ENCODE peak calls at places on chromosomes 13 and 19, in ten cellular contexts. Z is right lobe of liver, O is cardiac muscle cell, V is tibial artery, U is colonic mucosa, N is H9, K is A549, W is neural progenitor cell, M is fibroblast of lung, B is adrenal gland. I is an unnamed sample. For H3K9me3, the result is how much of the 10 kb centered on the place peaks cover.

GRCh38 chr19:50932018-50932689 is 20.7 kb downstream of the KLK5 start:
- DNase-seq in Z (no peak), O (no peak), V (no peak), U (no peak), N (no peak), K (no peak), W (no peak), M (no peak), B (no peak), I (no peak)

GRCh38 chr19:40223135-40223822 is 3.2 kb downstream of the CCNP start:
- DNase-seq in Z (no peak), O (no peak), V (no peak), U (peak), N (peak), K (no peak), W (peak), M (no peak), B (no peak), I (peak)

GRCh38 chr13:30998548-30999140 is 66.2 kb downstream of the TEX26 start:
- DNase-seq in Z (no peak), O (peak), V (no peak), U (no peak), N (no peak), K (no peak), W (peak), M (peak), B (no peak), I (no peak)

GRCh38 chr13:48123827-48124226 is 28.9 kb upstream of the MED4 start:
- DNase-seq in Z (no peak), O (no peak), V (no peak), U (peak), N (no peak), K (no peak), W (no peak), M (no peak), B (no peak), I (no peak)

GRCh38 chr13:112767506-112768471 is 78.0 kb downstream of the ATP11A start:
- DNase-seq in Z (no peak), O (no peak), V (peak), U (no peak), N (no peak), K (no peak), W (no peak), M (no peak), B (no peak), I (no peak)

GRCh38 chr19:10625003-10625761 is at the start of gene SLC44A2:
- DNase-seq in Z (peak), O (peak), V (peak), U (peak), N (peak), K (no peak), W (peak), M (peak), B (peak), I (no peak)

GRCh38 chr13:27270594-27271520 is at the start of gene RASL11A:
- DNase-seq in Z (peak), O (peak), V (peak), U (peak), N (peak), K (peak), W (peak), M (peak), B (peak), I (peak)

GRCh38 chr13:81929988-81930387 is 1589.1 kb upstream of the SPRY2 start:
- DNase-seq in Z (no peak), O (peak), V (no peak), U (no peak), N (peak), K (peak), W (peak), M (peak), B (no peak), I (no peak)

GRCh38 chr19:4705413-4706131 is 18.1 kb downstream of the DPP9 start:
- DNase-seq in Z (peak), O (no peak), V (no peak), U (peak), N (no peak), K (no peak), W (no peak), M (peak), B (no peak), I (no peak)

GRCh38 chr13:53238241-53238640 is 209.6 kb downstream of the OLFM4 start:
- DNase-seq in Z (no peak), O (no peak), V (no peak), U (no peak), N (peak), K (no peak), W (peak), M (no peak), B (no peak), I (no peak)

GRCh38 chr13:33227927-33228644 is 57.5 kb downstream of the STARD13 start:
- DNase-seq in Z (no peak), O (no peak), V (no peak), U (no peak), N (no peak), K (no peak), W (no peak), M (no peak), B (no peak), I (no peak)

GRCh38 chr13:54301085-54301484 is 1272.5 kb downstream of the OLFM4 start:
- DNase-seq in Z (no peak), O (no peak), V (no peak), U (no peak), N (no peak), K (no peak), W (peak), M (no peak), B (no peak), I (no peak)

GRCh38 chr19:6963937-6964336 is 57.3 kb downstream of the MBD3L2B start:
- DNase-seq in Z (no peak), O (no peak), V (no peak), U (no peak), N (no peak), K (no peak), W (no peak), M (no peak), B (no peak), I (peak)

GRCh38 chr19:55255618-55256423 is 3.0 kb downstream of the PPP6R1 start:
- DNase-seq in Z (no peak), O (peak), V (no peak), U (no peak), N (no peak), K (peak), W (no peak), M (no peak), B (no peak), I (no peak)

GRCh38 chr13:23579886-23580706 is 9.9 kb downstream of the TNFRSF19 start:
- DNase-seq in Z (no peak), O (peak), V (no peak), U (no peak), N (no peak), K (no peak), W (peak), M (peak), B (no peak), I (no peak)

GRCh38 chr13:108609353-108609752 is 20.1 kb upstream of the MYO16 start:
- DNase-seq in Z (no peak), O (peak), V (no peak), U (no peak), N (no peak), K (peak), W (peak), M (peak), B (no peak), I (no peak)

GRCh38 chr13:29566864-29567263 is 28.6 kb downstream of the SLC7A1 start:
- DNase-seq in Z (no peak), O (no peak), V (no peak), U (no peak), N (no peak), K (no peak), W (no peak), M (no peak), B (no peak), I (no peak)

GRCh38 chr19:38266981-38267597 is 2.7 kb downstream of the SPINT2 start:
- DNase-seq in Z (no peak), O (peak), V (no peak), U (peak), N (no peak), K (peak), W (no peak), M (peak), B (no peak), I (no peak)

GRCh38 chr19:32324631-32325215 is 20.7 kb upstream of the ZNF507 start:
- DNase-seq in Z (no peak), O (peak), V (no peak), U (no peak), N (no peak), K (no peak), W (no peak), M (peak), B (no peak), I (no peak)

GRCh38 chr13:38979891-38980627 is 10.6 kb downstream of the STOML3 start:
- DNase-seq in Z (no peak), O (peak), V (no peak), U (no peak), N (no peak), K (no peak), W (peak), M (peak), B (no peak), I (no peak)

GRCh38 chr19:18046066-18046718 is 38.2 kb downstream of the ARRDC2 start:
- DNase-seq in Z (no peak), O (peak), V (no peak), U (no peak), N (no peak), K (peak), W (no peak), M (peak), B (no peak), I (no peak)

GRCh38 chr13:89951341-89951740 is 1396.1 kb upstream of the MIR17HG start:
- DNase-seq in Z (no peak), O (no peak), V (no peak), U (no peak), N (no peak), K (peak), W (peak), M (no peak), B (no peak), I (no peak)

GRCh38 chr19:40116075-40116474 is 25.3 kb upstream of the ZNF780A start:
- DNase-seq in Z (no peak), O (no peak), V (no peak), U (no peak), N (no peak), K (no peak), W (no peak), M (no peak), B (no peak), I (no peak)

GRCh38 chr13:109182777-109183465 is 553.5 kb downstream of the MYO16 start:
- DNase-seq in Z (no peak), O (no peak), V (no peak), U (no peak), N (peak), K (no peak), W (no peak), M (no peak), B (no peak), I (no peak)

GRCh38 chr13:40597735-40598365 is 68.6 kb downstream of the FOXO1 start:
- DNase-seq in Z (no peak), O (no peak), V (no peak), U (no peak), N (no peak), K (no peak), W (peak), M (no peak), B (no peak), I (no peak)

GRCh38 chr13:73876323-73876722 is 257.9 kb downstream of the KLF12 start:
- DNase-seq in Z (no peak), O (peak), V (no peak), U (no peak), N (no peak), K (no peak), W (no peak), M (peak), B (no peak), I (no peak)

GRCh38 chr19:33840783-33841182 is 44.1 kb downstream of the KCTD15 start:
- DNase-seq in Z (no peak), O (no peak), V (no peak), U (no peak), N (no peak), K (no peak), W (no peak), M (no peak), B (no peak), I (no peak)

GRCh38 chr13:21405309-21405708 is 53.8 kb downstream of the ZDHHC20 start:
- DNase-seq in Z (no peak), O (no peak), V (no peak), U (no peak), N (no peak), K (no peak), W (no peak), M (no peak), B (no peak), I (no peak)

GRCh38 chr19:3613765-3614661 is 7.3 kb upstream of the TBXA2R start:
- DNase-seq in Z (no peak), O (no peak), V (no peak), U (no peak), N (no peak), K (no peak), W (no peak), M (peak), B (peak), I (no peak)
- H3K27ac ChIP-seq in Z (no peak), O (no peak), V (no peak), U (no peak), N (no peak), K (no peak), W (no peak), M (no peak), B (no peak), I (no peak)

DNA sequence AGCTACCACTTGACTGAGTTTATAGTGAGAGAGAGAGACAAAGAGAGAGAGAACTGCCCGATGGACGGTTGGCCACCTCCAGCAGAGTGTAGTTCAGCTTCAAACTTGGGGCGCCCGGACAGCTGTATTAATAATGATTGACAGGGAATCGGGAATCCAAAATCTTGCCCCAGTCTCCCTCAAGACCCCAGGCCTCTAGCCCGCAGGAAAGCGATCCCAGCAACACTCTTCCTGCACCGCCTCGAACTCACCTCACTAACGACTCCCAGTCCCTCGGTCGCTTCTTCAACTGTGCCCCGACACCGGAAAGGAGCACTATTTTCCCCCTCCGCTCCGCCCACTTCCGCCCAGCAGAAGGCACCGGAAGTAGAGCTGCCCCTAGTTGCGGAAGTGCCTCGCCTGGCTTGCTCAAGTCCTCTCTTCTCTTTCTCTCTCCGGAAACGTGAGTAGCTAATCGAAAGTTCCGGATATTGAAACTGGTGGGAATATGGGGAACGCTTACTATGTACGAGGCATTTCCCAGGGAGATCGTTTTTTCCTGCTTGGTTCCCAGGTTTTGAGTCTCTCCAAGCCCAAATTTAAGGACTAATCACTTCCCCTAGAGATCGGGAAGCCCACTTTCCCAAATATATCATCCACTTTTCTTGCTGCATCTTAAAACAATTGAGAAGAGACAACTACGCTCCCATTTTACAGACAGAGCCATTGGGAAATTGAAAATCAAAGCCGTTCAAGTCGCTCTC is at the start of gene NOSIP:
- DNase-seq in Z (peak), O (peak), V (peak), U (peak), N (peak), K (peak), W (peak), M (peak), B (peak), I (peak)
- TF ChIP-seq CTCF in Z (peak), O (no peak), V (no peak), U (no peak), N (no peak), K (no peak), W (no peak), M (no peak), B (no peak), I (no peak)

GRCh38 chr19:51976852-51977251 is 9.8 kb downstream of the ZNF350 start:
- DNase-seq in Z (no peak), O (no peak), V (no peak), U (no peak), N (no peak), K (no peak), W (no peak), M (no peak), B (no peak), I (no peak)

GRCh38 chr19:51977346-51977745 is 9.3 kb downstream of the ZNF350 start:
- DNase-seq in Z (no peak), O (no peak), V (no peak), U (no peak), N (no peak), K (no peak), W (no peak), M (no peak), B (no peak), I (no peak)

GRCh38 chr19:51970718-51971117 is 15.9 kb downstream of the ZNF350 start:
- DNase-seq in Z (no peak), O (no peak), V (no peak), U (no peak), N (no peak), K (no peak), W (no peak), M (no peak), B (no peak), I (no peak)

GRCh38 chr19:51971624-51972023 is 15.0 kb downstream of the ZNF350 start:
- DNase-seq in Z (no peak), O (peak), V (no peak), U (no peak), N (no peak), K (peak), W (peak), M (peak), B (no peak), I (no peak)
- H3K9me3 ChIP-seq in Z (under half), O (under half), V (half or more), U (under half), N (half or more), K (half or more), W (under half), M (under half), B (half or more), I (half or more)

DNA sequence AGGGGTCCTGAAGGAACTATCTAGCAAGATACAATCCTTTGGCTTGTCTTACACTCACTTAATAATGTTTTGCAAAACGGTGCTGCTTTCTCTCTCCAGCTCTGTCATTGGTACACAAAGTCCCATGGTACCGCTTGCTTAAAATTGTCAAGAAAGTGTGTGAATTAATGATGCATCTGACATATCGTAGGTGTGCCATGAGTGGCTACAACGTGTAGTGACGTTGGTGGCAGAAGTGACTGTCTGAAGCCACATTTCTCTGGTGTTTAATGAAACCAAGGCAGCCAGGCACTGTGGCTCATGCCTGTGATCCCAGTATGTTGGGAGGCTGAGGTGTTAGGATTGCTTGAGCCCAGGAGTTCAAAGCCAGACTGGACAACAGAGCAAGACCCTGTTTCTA is 2.6 kb downstream of the HSH2D start:
- DNase-seq in Z (no peak), O (no peak), V (no peak), U (no peak), N (no peak), K (no peak), W (no peak), M (no peak), B (no peak), I (no peak)
- H3K27ac ChIP-seq in Z (no peak), O (no peak), V (no peak), U (no peak), N (no peak), K (no peak), W (no peak), M (no peak), B (no peak), I (no peak)

DNA sequence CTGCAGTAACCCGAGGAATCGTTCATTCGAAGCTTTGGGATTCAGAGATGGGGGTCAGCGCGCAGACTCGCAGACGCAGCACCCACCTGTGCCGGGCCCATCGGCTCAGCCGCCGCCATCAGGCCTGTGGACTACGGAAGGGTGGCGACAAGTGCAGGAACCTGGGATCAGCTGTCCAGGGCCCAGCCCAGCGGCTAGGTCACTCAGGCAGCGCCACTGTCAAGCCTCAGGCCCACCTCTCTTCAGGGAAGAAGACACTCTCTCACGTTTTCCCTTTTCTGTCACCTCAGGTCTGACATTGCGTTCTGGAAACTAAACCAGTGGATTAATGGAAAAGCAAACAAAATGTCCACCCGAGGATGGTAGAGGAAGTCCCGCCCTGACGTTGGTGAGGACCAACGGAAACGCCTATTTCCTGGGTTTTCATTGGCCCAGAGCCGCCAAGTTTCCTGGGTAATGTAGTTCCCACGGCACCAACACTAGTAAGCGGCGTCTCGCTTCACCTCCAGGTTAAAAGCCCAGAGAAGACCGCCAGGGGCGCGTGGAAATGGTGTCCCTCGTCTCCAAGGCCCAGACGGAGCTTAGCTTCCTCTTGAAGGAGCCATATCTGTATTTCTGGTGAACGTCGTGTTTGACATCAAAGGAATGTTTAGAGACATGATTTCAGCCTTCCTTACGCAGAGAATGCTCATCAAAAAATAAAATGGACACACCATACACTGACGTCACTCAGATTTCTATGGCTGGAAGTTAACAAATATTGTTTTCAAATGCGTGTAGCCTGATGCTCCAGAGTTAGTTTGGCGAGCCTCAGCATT is at the start of gene ZNF772:
- DNase-seq in Z (peak), O (peak), V (peak), U (peak), N (peak), K (peak), W (peak), M (peak), B (peak), I (peak)
- TF ChIP-seq CTCF in Z (peak), O (peak), V (peak), U (no peak), N (peak), K (no peak), W (peak), M (peak), B (peak), I (peak)